ENCODE peak calls at places on chromosomes 13 and 19, in four cellular contexts. One of them, this sample, is unnamed.

GRCh38 chr13:41054212-41054877 is 7.0 kb upstream of the WBP4 start:
- DNase-seq in GM12878: peak; percentile 37
- DNase-seq in breast epithelium: no peak
- DNase-seq in right lobe of liver: no peak
- DNase-seq in this sample: peak; percentile 56

GRCh38 chr19:45637890-45638667 is 1.1 kb downstream of the EML2 start:
- DNase-seq in GM12878: no peak
- DNase-seq in right lobe of liver: no peak
- DNase-seq in breast epithelium: no peak
- DNase-seq in this sample: peak; percentile 78

GRCh38 chr13:100434010-100434763 is 154.4 kb downstream of the GGACT start:
- DNase-seq in breast epithelium: no peak
- DNase-seq in GM12878: peak; percentile 44
- DNase-seq in right lobe of liver: peak; percentile 67
- DNase-seq in this sample: peak; percentile 11

GRCh38 chr19:56083668-56084067 is 37.4 kb downstream of the ZNF787 start:
- DNase-seq in GM12878: no peak
- DNase-seq in right lobe of liver: no peak
- DNase-seq in breast epithelium: no peak
- DNase-seq in this sample: no peak

GRCh38 chr19:29690842-29691241 is 24.2 kb downstream of the C19orf12 start:
- DNase-seq in breast epithelium: no peak
- DNase-seq in right lobe of liver: no peak
- DNase-seq in GM12878: no peak
- DNase-seq in this sample: peak; percentile 22

GRCh38 chr13:81017525-81018152 is 676.7 kb upstream of the SPRY2 start:
- DNase-seq in GM12878: no peak
- DNase-seq in breast epithelium: no peak
- DNase-seq in right lobe of liver: no peak
- DNase-seq in this sample: peak; percentile 63

GRCh38 chr13:31946091-31946770 is 85.3 kb upstream of the FRY start:
- DNase-seq in breast epithelium: no peak
- DNase-seq in GM12878: no peak
- DNase-seq in right lobe of liver: no peak
- DNase-seq in this sample: no peak

GRCh38 chr19:47228937-47229673 is 1.9 kb downstream of the BBC3 start:
- DNase-seq in GM12878: no peak
- DNase-seq in right lobe of liver: no peak
- DNase-seq in breast epithelium: peak; percentile 35
- DNase-seq in this sample: no peak

GRCh38 chr19:3513198-3514140 is 7.4 kb downstream of the FZR1 start:
- DNase-seq in GM12878: no peak
- DNase-seq in breast epithelium: no peak
- DNase-seq in right lobe of liver: peak; percentile 74
- DNase-seq in this sample: no peak
- TF ChIP-seq CTCF in GM12878: no peak
- TF ChIP-seq CTCF in breast epithelium: no peak
- TF ChIP-seq CTCF in right lobe of liver: peak; percentile 10
- TF ChIP-seq CTCF in this sample: no peak

DNA sequence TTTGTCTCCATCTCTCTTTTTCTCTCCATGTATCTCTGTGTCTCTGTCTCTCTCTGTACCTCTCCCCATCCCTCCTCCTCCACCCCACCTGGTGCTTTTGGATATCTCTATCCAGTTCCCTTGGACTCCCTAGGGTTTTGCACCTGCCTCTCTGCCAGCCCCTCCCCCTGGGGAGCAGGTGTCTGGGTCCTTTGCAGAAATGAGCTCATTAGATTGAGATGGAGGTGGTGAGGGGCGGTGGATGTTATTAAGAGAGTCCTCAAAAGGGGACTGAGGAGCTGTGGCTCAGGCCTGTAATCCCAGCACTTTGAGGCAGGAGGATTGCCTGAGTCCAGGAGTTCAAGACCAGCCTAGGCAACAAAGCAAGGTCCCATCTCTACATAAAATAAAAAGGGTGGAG is 2.1 kb downstream of the KCNN4 start:
- DNase-seq in GM12878: no peak
- DNase-seq in right lobe of liver: no peak
- DNase-seq in breast epithelium: no peak
- DNase-seq in this sample: no peak
- H3K4me3 ChIP-seq in GM12878: peak overlapping the region; percentile 100
- H3K4me3 ChIP-seq in right lobe of liver: no peak overlapping the region
- H3K4me3 ChIP-seq in breast epithelium: no peak overlapping the region
- H3K4me3 ChIP-seq in this sample: no peak overlapping the region

DNA sequence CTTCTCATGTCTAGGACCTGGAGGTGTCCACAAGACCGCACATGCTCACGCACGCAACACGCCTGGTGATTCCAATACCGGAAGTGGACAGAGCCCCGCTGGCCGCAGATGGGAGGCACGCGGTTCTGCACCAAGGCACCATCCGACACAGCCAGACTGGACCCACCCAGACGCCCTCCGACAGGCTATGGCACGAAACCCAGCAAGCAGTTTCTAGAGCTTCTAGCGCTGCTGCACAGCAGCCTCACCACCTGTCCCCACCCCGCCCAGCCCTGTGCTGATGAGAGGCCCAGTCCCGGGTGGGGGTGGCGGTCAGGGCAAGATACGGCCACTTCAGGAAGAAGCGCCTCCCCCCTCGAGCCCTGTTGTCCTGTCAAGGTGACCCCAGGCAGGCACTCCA is 11.4 kb downstream of the LSM4 start:
- DNase-seq in GM12878: no peak
- DNase-seq in right lobe of liver: no peak
- DNase-seq in breast epithelium: no peak
- DNase-seq in this sample: no peak
- H3K36me3 ChIP-seq in GM12878: peaks cover 4% of the 10 kb centered on the region
- H3K36me3 ChIP-seq in right lobe of liver: no peaks in the 10 kb centered on the region
- H3K36me3 ChIP-seq in breast epithelium: no peaks in the 10 kb centered on the region
- H3K36me3 ChIP-seq in this sample: peaks cover 27% of the 10 kb centered on the region

DNA sequence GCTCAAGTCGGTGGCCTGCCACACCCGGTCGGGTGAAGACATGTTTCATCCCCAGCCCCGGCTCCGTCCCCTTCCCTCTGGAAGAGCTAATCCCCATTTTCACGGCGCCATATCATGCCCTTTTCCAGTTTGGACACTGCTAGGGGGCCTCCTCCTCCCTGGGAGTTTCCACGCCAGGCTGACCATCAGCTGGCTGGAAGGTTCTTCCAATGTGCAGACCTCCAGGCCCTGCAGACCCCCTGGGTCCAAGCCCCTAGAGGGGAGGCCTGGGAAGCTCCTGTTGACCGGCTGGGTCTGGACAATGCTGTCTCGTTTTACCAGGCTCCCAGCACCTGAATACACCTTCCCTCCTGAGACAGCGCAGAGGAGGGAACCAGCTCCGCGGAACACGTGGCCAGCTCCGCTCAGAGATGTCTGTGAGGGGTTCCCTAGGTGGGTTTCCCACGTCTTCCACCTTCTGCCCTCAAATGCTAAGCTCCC is 44.7 kb upstream of the RANBP3 start:
- DNase-seq in right lobe of liver: no peak
- DNase-seq in breast epithelium: no peak
- DNase-seq in GM12878: no peak
- DNase-seq in this sample: no peak
- TF ChIP-seq CTCF in right lobe of liver: peak; percentile 4
- TF ChIP-seq CTCF in breast epithelium: no peak
- TF ChIP-seq CTCF in GM12878: no peak
- TF ChIP-seq CTCF in this sample: no peak

GRCh38 chr19:33621065-33621785 is 528 bp upstream of the CHST8 start:
- DNase-seq in GM12878: no peak
- DNase-seq in breast epithelium: no peak
- DNase-seq in right lobe of liver: no peak
- DNase-seq in this sample: no peak
- H3K4me3 ChIP-seq in GM12878: no peak overlapping the region
- H3K4me3 ChIP-seq in breast epithelium: peak overlapping the region; percentile 43
- H3K4me3 ChIP-seq in right lobe of liver: no peak overlapping the region
- H3K4me3 ChIP-seq in this sample: no peak overlapping the region

DNA sequence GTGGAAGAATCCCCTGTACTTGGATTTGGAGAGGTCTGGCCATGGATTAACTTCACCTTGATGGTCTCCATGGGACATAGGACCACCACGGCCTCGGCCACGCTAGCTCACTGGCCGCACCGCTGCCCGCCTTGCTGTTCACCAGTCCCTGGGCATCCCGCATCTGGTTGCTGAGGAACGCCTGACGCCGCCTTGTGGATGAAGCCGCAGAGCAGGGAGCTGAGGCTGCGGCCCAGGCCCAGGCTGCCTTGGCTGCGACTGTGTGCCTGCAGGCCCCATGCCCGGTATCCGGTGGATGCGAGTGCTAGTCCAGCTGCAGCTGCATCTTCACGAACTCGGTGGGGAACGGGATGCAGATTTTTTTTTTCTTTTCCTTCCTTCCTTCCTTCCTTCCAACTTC is 1407.1 kb downstream of the UQCRFS1 start:
- DNase-seq in breast epithelium: no peak
- DNase-seq in GM12878: no peak
- DNase-seq in right lobe of liver: no peak
- DNase-seq in this sample: no peak
- H3K36me3 ChIP-seq in breast epithelium: no peaks in the 10 kb centered on the region
- H3K36me3 ChIP-seq in GM12878: peaks cover 5% of the 10 kb centered on the region
- H3K36me3 ChIP-seq in right lobe of liver: no peaks in the 10 kb centered on the region
- H3K36me3 ChIP-seq in this sample: peaks cover 4% of the 10 kb centered on the region

GRCh38 chr13:109790951-109791605 is 4.7 kb upstream of the IRS2 start:
- DNase-seq in right lobe of liver: peak; percentile 63
- DNase-seq in breast epithelium: no peak
- DNase-seq in GM12878: no peak
- DNase-seq in this sample: peak; percentile 48
- TF ChIP-seq CTCF in right lobe of liver: peak; percentile 62
- TF ChIP-seq CTCF in breast epithelium: no peak
- TF ChIP-seq CTCF in GM12878: peak; percentile 31
- TF ChIP-seq CTCF in this sample: peak; percentile 36

GRCh38 chr19:7864719-7865074 is 9.5 kb downstream of the PRR36 start:
- DNase-seq in right lobe of liver: no peak
- DNase-seq in breast epithelium: no peak
- DNase-seq in GM12878: no peak
- DNase-seq in this sample: no peak
- H3K4me3 ChIP-seq in right lobe of liver: no peak overlapping the region
- H3K4me3 ChIP-seq in breast epithelium: no peak overlapping the region
- H3K4me3 ChIP-seq in GM12878: no peak overlapping the region
- H3K4me3 ChIP-seq in this sample: no peak overlapping the region

GRCh38 chr13:19663416-19663979 is 30.0 kb downstream of the MPHOSPH8 start:
- DNase-seq in breast epithelium: no peak
- DNase-seq in right lobe of liver: no peak
- DNase-seq in GM12878: no peak
- DNase-seq in this sample: no peak

GRCh38 chr13:19665427-19665859 is 32.0 kb downstream of the MPHOSPH8 start:
- DNase-seq in GM12878: no peak
- DNase-seq in breast epithelium: no peak
- DNase-seq in right lobe of liver: no peak
- DNase-seq in this sample: no peak

GRCh38 chr13:19661561-19661960 is 28.1 kb downstream of the MPHOSPH8 start:
- DNase-seq in breast epithelium: no peak
- DNase-seq in GM12878: no peak
- DNase-seq in right lobe of liver: no peak
- DNase-seq in this sample: no peak

GRCh38 chr13:19661126-19661525 is 27.7 kb downstream of the MPHOSPH8 start:
- DNase-seq in right lobe of liver: no peak
- DNase-seq in breast epithelium: no peak
- DNase-seq in GM12878: no peak
- DNase-seq in this sample: no peak

GRCh38 chr13:19664481-19665230 is 31.2 kb downstream of the MPHOSPH8 start:
- DNase-seq in right lobe of liver: no peak
- DNase-seq in GM12878: no peak
- DNase-seq in breast epithelium: no peak
- DNase-seq in this sample: no peak
- H3K36me3 ChIP-seq in right lobe of liver: peaks cover 40% of the 10 kb centered on the region
- H3K36me3 ChIP-seq in GM12878: peaks cover 32% of the 10 kb centered on the region
- H3K36me3 ChIP-seq in breast epithelium: peaks cover 10% of the 10 kb centered on the region
- H3K36me3 ChIP-seq in this sample: peaks cover 18% of the 10 kb centered on the region

GRCh38 chr19:38869836-38870607 is 8.1 kb downstream of the RINL start:
- DNase-seq in breast epithelium: peak; percentile 73
- DNase-seq in GM12878: no peak
- DNase-seq in right lobe of liver: peak; percentile 93
- DNase-seq in this sample: peak; percentile 44
- TF ChIP-seq CTCF in breast epithelium: peak; percentile 80
- TF ChIP-seq CTCF in GM12878: peak; percentile 94
- TF ChIP-seq CTCF in right lobe of liver: peak; percentile 98
- TF ChIP-seq CTCF in this sample: peak; percentile 89

This sample was measured in bronchial epithelial cell.